ENCODE peak calls at places on chromosomes 7 and 10, in four cellular contexts. P is K562, W is H1, H is HepG2. Z is an unnamed sample.

GRCh38 chr7:116111429-116111828 is 80.9 kb upstream of the TFEC start:
- DNase-seq in P (no peak), W (no peak), H (no peak), Z (no peak)

GRCh38 chr10:24465124-24465874 is 256.4 kb downstream of the KIAA1217 start:
- DNase-seq in P (no peak), W (no peak), H (no peak), Z (no peak)

GRCh38 chr10:120477723-120478270 is 20.8 kb downstream of the PLPP4 start:
- DNase-seq in P (no peak), W (no peak), H (no peak), Z (no peak)

GRCh38 chr7:68977709-68978108 is 620.6 kb upstream of the AUTS2 start:
- DNase-seq in P (no peak), W (no peak), H (no peak), Z (no peak)

GRCh38 chr10:31090894-31091607 is 59.4 kb upstream of the ZNF438 start:
- DNase-seq in P (no peak), W (no peak), H (no peak), Z (peak; percentile 84)

GRCh38 chr10:954396-954795 is 22.9 kb upstream of the LARP4B start:
- DNase-seq in P (no peak), W (no peak), H (no peak), Z (no peak)

GRCh38 chr10:69333205-69333604 is 54.9 kb downstream of the HK1 start:
- DNase-seq in P (no peak), W (no peak), H (no peak), Z (no peak)

GRCh38 chr7:26857534-26858228 is 6.7 kb downstream of the SKAP2 start:
- DNase-seq in P (no peak), W (no peak), H (no peak), Z (no peak)

GRCh38 chr10:30990351-30990750 is 41.3 kb downstream of the ZNF438 start:
- DNase-seq in P (no peak), W (no peak), H (no peak), Z (no peak)

DNA sequence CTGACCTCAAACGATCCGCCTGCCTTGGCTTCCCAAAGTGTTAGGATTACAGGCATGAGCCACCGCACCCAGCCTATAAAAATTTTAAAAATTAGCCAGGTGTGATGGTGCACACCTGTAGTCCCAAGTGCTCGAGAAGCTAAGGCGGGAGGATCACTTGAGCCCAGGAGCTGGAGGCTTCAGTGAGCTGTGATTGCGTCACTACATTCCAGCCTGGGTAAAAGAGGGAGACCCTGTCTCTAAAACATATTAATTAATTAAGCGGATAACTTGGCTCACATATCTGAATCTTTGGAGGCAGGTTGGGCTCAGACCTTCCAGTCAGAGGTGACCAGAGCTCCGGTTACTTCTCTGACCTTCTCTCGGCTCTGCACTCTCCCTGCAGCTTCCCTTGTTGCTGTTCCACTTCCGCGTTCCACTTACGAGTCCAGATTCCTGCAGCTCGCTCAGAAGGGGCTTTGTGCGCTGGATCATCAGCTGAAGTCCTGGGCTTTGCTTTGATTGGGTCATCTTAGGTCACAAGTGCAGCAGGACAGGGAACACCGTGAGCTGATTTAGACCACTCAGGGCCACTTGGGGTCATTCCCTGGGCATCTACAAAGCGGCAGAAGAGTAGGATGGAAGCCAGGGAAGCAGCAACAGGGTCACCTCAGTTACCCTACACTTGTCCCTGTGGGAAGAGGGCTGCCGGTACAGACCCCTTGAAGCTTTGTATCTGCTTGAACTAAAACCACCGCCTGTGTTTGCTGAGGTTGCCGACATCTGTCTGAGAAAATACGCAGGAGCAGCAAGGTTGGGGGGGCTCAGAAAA is 2.0 kb upstream of the ARPC1B start:
- DNase-seq in P (peak; percentile 24), W (no peak), H (peak; percentile 97), Z (no peak)
- TF ChIP-seq HDAC2 in P (no peak), W (no peak), H (peak; percentile 86), Z (no peak)

DNA sequence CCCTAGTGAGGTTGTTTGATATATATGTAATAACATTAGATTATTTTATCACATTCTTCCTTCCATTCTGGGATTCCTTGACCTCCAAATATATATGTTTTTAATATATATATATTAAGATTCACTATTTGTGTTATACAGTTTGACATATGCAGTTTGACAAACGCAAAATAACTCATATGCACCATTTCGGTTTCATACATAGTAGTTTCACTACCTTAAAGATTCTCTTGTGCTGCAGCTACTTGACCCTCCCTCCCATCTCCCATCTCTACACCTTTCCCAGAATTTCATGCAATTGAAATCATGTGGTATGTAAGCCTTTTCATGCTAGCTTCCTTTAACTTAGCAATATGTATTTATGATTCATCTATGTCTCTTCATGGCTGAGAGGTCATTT is 1244.4 kb downstream of the SORCS3 start:
- DNase-seq in P (no peak), W (no peak), H (no peak), Z (no peak)
- TF ChIP-seq SP1 in P (no peak), W (no peak), H (no peak), Z (no peak)

GRCh38 chr7:2955177-2955768 is 88.4 kb downstream of the CARD11 start:
- DNase-seq in P (peak; percentile 41), W (no peak), H (no peak), Z (no peak)
- TF ChIP-seq HDAC2 in P (no peak), W (no peak), H (no peak), Z (no peak)

DNA sequence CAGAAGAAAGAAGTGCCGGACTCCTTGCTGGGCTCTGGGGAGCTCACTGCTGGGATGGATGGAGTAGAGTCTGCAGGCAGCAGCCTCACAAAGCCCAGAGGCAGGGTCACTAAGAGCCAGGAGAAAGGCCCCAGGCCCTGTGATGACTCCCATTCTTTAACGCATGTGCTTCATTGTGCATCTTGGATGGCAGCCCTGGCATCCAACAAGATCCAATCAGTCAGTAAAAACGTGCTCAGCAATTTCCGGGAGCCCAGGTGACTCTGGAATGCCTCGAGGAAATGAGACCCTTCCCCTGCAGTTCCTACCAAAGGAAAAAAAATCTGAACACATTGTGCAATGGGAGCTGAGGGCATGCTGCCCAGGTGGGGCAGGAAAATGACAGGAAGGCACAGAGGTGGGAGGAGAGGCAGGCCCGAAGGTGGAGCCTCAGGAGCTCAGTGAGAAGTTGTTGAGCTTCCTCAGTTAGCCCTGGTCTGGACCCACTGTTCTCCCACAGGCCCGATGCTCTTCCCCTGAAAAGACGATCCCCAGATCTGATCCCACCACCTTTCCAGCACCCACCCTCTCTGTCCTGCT is 60.7 kb upstream of the TMEM72 start:
- DNase-seq in P (no peak), W (no peak), H (no peak), Z (no peak)
- TF ChIP-seq SP1 in P (no peak), W (no peak), H (no peak), Z (no peak)

GRCh38 chr7:1691601-1692499 is 21.8 kb downstream of the ELFN1 start:
- DNase-seq in P (no peak), W (no peak), H (no peak), Z (no peak)
- TF ChIP-seq HDAC2 in P (no peak), W (no peak), H (no peak), Z (no peak)

DNA sequence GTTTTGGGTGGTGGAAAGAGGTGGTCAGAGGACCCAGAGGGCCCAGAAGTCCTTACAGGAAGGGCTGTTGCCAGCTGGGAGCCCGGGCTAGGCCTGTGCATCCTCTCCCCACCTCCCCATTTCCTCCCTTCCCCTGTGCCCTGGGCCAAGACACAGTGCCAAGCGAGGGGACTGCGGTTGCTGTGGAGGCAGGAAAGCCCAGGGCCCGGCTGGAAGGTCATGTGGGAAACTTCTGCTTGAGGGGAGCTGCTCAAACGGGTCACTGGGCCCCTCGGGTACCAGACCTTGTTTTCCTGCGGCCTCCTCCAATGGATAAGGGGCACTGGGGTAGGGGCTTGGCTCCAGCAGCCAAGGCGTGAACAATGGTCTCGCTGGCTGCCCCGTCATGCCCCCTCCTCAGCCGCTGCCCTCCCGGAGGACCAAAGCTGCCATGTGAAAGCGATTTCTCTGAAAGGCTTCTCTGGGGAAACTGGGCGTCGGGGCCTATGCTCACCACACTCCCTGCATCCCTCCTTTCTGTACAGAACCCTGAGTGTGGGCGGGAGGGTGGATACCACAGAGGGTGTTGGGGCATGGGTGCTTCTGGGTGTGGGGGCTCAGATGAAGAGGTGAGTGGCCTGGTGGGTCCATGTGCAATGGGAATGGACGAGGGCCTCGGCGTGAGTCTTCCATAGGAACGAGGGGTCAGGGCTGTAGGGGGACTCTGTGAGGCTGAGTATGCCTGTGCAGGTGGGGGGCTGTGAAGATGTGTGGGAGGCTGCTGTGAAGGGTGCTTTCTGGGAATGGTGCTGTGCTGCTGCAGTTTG is 135.3 kb downstream of the PTPN20 start:
- DNase-seq in P (no peak), W (no peak), H (no peak), Z (no peak)
- TF ChIP-seq SP1 in P (no peak), W (no peak), H (no peak), Z (no peak)

GRCh38 chr7:32935558-32935957 is 21.7 kb upstream of the FKBP9 start:
- DNase-seq in P (no peak), W (no peak), H (no peak), Z (no peak)

GRCh38 chr7:32941996-32942782 is 15.1 kb upstream of the FKBP9 start:
- DNase-seq in P (peak; percentile 86), W (no peak), H (peak; percentile 18), Z (no peak)

GRCh38 chr7:32941181-32941995 is 15.9 kb upstream of the FKBP9 start:
- DNase-seq in P (no peak), W (no peak), H (peak; percentile 45), Z (no peak)

GRCh38 chr7:32936686-32937085 is 20.6 kb upstream of the FKBP9 start:
- DNase-seq in P (no peak), W (no peak), H (no peak), Z (no peak)

GRCh38 chr7:32937344-32938174 is 19.7 kb upstream of the FKBP9 start:
- DNase-seq in P (no peak), W (no peak), H (peak; percentile 40), Z (no peak)
- TF ChIP-seq HDAC2 in P (no peak), W (no peak), H (no peak), Z (no peak)

Z was measured in GM12878.